ENCODE peak calls at places on chromosome 20, in ten cellular contexts. G, P, X, B, F, N, M, H, E and Z are unnamed samples.

GRCh38 chr20:10228330-10228729 is 9.7 kb downstream of the SNAP25 start:
- DNase-seq in H (no peak), X (no peak), N (no peak), F (no peak), G (no peak), P (no peak), M (no peak), B (no peak), E (no peak), Z (no peak)

GRCh38 chr20:50041238-50041915 is 58.6 kb downstream of the SNAI1 start:
- DNase-seq in G (no peak), M (no peak), X (no peak), P (no peak), N (no peak), H (no peak), F (no peak), B (no peak), E (no peak), Z (no peak)

GRCh38 chr20:34998331-34998950 is 42.8 kb downstream of the MYH7B start:
- DNase-seq in N (no peak), H (no peak), P (no peak), M (no peak), B (no peak), G (no peak), E (no peak), X (no peak), F (no peak), Z (no peak)

GRCh38 chr20:19817017-19817416 is 59.0 kb downstream of the RIN2 start:
- DNase-seq in M (peak; percentile 88), E (no peak), B (no peak), F (peak; percentile 66), G (peak; percentile 86), X (no peak), P (no peak), H (no peak), N (no peak), Z (no peak)

GRCh38 chr20:1651268-1651667 is 6.3 kb downstream of the SIRPG start:
- DNase-seq in G (no peak), F (no peak), N (no peak), P (no peak), X (no peak), M (no peak), H (no peak), B (no peak), E (no peak), Z (no peak)

GRCh38 chr20:58723628-58723984 is 31.0 kb downstream of the NPEPL1 start:
- DNase-seq in H (no peak), P (no peak), N (peak; percentile 21), F (no peak), E (no peak), G (no peak), M (no peak), B (no peak), X (no peak), Z (no peak)

GRCh38 chr20:38260378-38261053 is at the start of gene KIAA1755:
- DNase-seq in B (no peak), P (peak; percentile 67), X (no peak), G (no peak), N (peak; percentile 82), H (peak; percentile 74), F (peak; percentile 64), M (no peak), E (no peak), Z (no peak)

GRCh38 chr20:63230800-63231268 is 4.9 kb upstream of the BIRC7 start:
- DNase-seq in G (peak; percentile 70), N (no peak), E (no peak), H (peak; percentile 17), P (no peak), F (peak; percentile 50), X (no peak), B (no peak), M (peak; percentile 64), Z (no peak)

GRCh38 chr20:45918182-45918737 is 6.3 kb upstream of the PLTP start:
- DNase-seq in E (no peak), X (no peak), G (peak; percentile 60), N (no peak), F (no peak), M (no peak), P (no peak), H (no peak), B (no peak), Z (no peak)

GRCh38 chr20:17562804-17563305 is 7.0 kb upstream of the DSTN start:
- DNase-seq in X (no peak), G (peak; percentile 72), N (no peak), E (no peak), F (no peak), M (peak; percentile 79), H (no peak), P (no peak), B (no peak), Z (no peak)

GRCh38 chr20:62762801-62763368 is 33.4 kb upstream of the MRGBP start:
- DNase-seq in G (no peak), P (no peak), B (no peak), H (no peak), N (no peak), F (no peak), E (no peak), M (no peak), X (no peak), Z (no peak)

GRCh38 chr20:63138855-63139341 is 77.0 kb downstream of the YTHDF1 start:
- DNase-seq in E (no peak), P (no peak), M (no peak), X (no peak), B (no peak), F (no peak), H (no peak), N (peak; percentile 48), G (peak; percentile 13), Z (no peak)

GRCh38 chr20:15674253-15675145 is 898.7 kb downstream of the KIF16B start:
- DNase-seq in B (no peak), X (no peak), E (no peak), G (peak; percentile 18), P (no peak), H (no peak), N (no peak), M (peak; percentile 25), F (no peak), Z (no peak)